ENCODE peak calls at places on chromosomes 7 and 10, in four cellular contexts. V is psoas muscle, L is SJSA1, M is adrenal gland. S is an unnamed sample. For H3K4me1, the result is how much of the 10 kb centered on the place peaks cover.

GRCh38 chr7:104951546-104951945 is 62.5 kb upstream of the KMT2E start:
- DNase-seq in V (peak), L (no peak), M (no peak), S (peak)

GRCh38 chr7:146885231-146885630 is 768.6 kb downstream of the CNTNAP2 start:
- DNase-seq in V (no peak), L (no peak), M (no peak), S (no peak)

GRCh38 chr7:8277394-8277982 is 15.5 kb upstream of the ICA1 start:
- DNase-seq in V (no peak), L (no peak), M (no peak), S (no peak)

GRCh38 chr7:148773344-148773743 is 74.6 kb downstream of the CUL1 start:
- DNase-seq in V (no peak), L (peak), M (no peak), S (no peak)

GRCh38 chr7:10930551-10930950 is 43.1 kb upstream of the PHF14 start:
- DNase-seq in V (no peak), L (no peak), M (no peak), S (no peak)

GRCh38 chr10:103958996-103959395 is 7.9 kb upstream of the SLK start:
- DNase-seq in V (no peak), L (no peak), M (no peak), S (no peak)

GRCh38 chr7:154914580-154915380 is 88.1 kb downstream of the PAXIP1 start:
- DNase-seq in V (no peak), L (no peak), M (no peak), S (no peak)

GRCh38 chr10:69994262-69994661 is 58.4 kb upstream of the MACROH2A2 start:
- DNase-seq in V (no peak), L (peak), M (peak), S (peak)

GRCh38 chr10:60549686-60550085 is 160.0 kb upstream of the ANK3 start:
- DNase-seq in V (no peak), L (no peak), M (no peak), S (no peak)

GRCh38 chr7:55556492-55556891 is 15.8 kb downstream of the VOPP1 start:
- DNase-seq in V (no peak), L (no peak), M (no peak), S (no peak)

GRCh38 chr7:12322903-12323300 is 80.8 kb downstream of the VWDE start:
- DNase-seq in V (no peak), L (no peak), M (no peak), S (no peak)

GRCh38 chr7:44793919-44794715 is 2.4 kb upstream of the PPIA start:
- DNase-seq in V (no peak), L (no peak), M (no peak), S (no peak)

GRCh38 chr7:107813524-107813923 is 10.5 kb upstream of the SLC26A3 start:
- DNase-seq in V (no peak), L (no peak), M (no peak), S (no peak)

GRCh38 chr7:114502454-114503254 is 88.0 kb downstream of the FOXP2 start:
- DNase-seq in V (no peak), L (no peak), M (no peak), S (no peak)

GRCh38 chr7:79386688-79387422 is 66.6 kb downstream of the MAGI2 start:
- DNase-seq in V (no peak), L (no peak), M (no peak), S (no peak)

GRCh38 chr7:33869176-33869575 is 36.2 kb upstream of the BMPER start:
- DNase-seq in V (no peak), L (no peak), M (no peak), S (no peak)

GRCh38 chr10:30999084-30999712 is 32.5 kb downstream of the ZNF438 start:
- DNase-seq in V (no peak), L (no peak), M (peak), S (no peak)

GRCh38 chr7:159128767-159129166 is 15.9 kb downstream of the VIPR2 start:
- DNase-seq in V (no peak), L (peak), M (no peak), S (no peak)

GRCh38 chr10:79286318-79286951 is 60.8 kb upstream of the PPIF start:
- DNase-seq in V (peak), L (no peak), M (peak), S (peak)

GRCh38 chr7:148702876-148703670 is 4.4 kb downstream of the CUL1 start:
- DNase-seq in V (no peak), L (no peak), M (no peak), S (no peak)

GRCh38 chr7:131454538-131454937 is 101.9 kb downstream of the PODXL start:
- DNase-seq in V (no peak), L (no peak), M (no peak), S (no peak)

GRCh38 chr7:108181073-108181985 is 51.2 kb upstream of the LAMB4 start:
- DNase-seq in V (no peak), L (no peak), M (no peak), S (no peak)

GRCh38 chr7:12519682-12520009 is 50.9 kb upstream of the SCIN start:
- DNase-seq in V (no peak), L (no peak), M (no peak), S (no peak)

GRCh38 chr10:75395171-75395954 is 6.2 kb downstream of the ZNF503 start:
- DNase-seq in V (peak), L (no peak), M (peak), S (peak)

GRCh38 chr10:129758591-129759021 is 205.5 kb downstream of the EBF3 start:
- DNase-seq in V (no peak), L (peak), M (no peak), S (peak)

GRCh38 chr10:79103585-79103984 is 34.8 kb downstream of the ZMIZ1 start:
- DNase-seq in V (peak), L (no peak), M (no peak), S (peak)

GRCh38 chr10:43263551-43264323 is 3.1 kb downstream of the RASGEF1A start:
- DNase-seq in V (no peak), L (peak), M (no peak), S (no peak)

GRCh38 chr10:45355494-45355893 is 18.5 kb upstream of the ALOX5 start:
- DNase-seq in V (no peak), L (no peak), M (no peak), S (no peak)

GRCh38 chr7:96354881-96355280 is 33.0 kb upstream of the SLC25A13 start:
- DNase-seq in V (no peak), L (no peak), M (no peak), S (no peak)

GRCh38 chr7:141362580-141363435 is 188.4 kb upstream of the AGK start:
- DNase-seq in V (peak), L (peak), M (peak), S (no peak)

GRCh38 chr10:118031351-118032075 is 15.2 kb downstream of the RAB11FIP2 start:
- DNase-seq in V (no peak), L (no peak), M (no peak), S (no peak)

GRCh38 chr10:108439397-108439796 is 1274.9 kb upstream of the SORCS1 start:
- DNase-seq in V (no peak), L (no peak), M (no peak), S (no peak)

GRCh38 chr10:103923502-103923901 is 5.5 kb upstream of the STN1 start:
- DNase-seq in V (no peak), L (no peak), M (no peak), S (no peak)

GRCh38 chr7:18770852-18771251 is 275.3 kb downstream of the HDAC9 start:
- DNase-seq in V (no peak), L (no peak), M (no peak), S (no peak)

GRCh38 chr7:16106869-16107268 is 314.5 kb downstream of the CRPPA start:
- DNase-seq in V (no peak), L (no peak), M (no peak), S (no peak)

GRCh38 chr7:16106300-16106699 is 315.0 kb downstream of the CRPPA start:
- DNase-seq in V (no peak), L (no peak), M (no peak), S (no peak)
- H3K4me1 ChIP-seq in V (under half), L (under half), M (under half), S (under half)

GRCh38 chr7:123594813-123595241 is 6.8 kb upstream of the ASB15 start:
- DNase-seq in V (no peak), L (no peak), M (no peak), S (no peak)
- H3K4me3 ChIP-seq in V (no peak), L (no peak), M (no peak), S (no peak)

GRCh38 chr10:80411681-80412230 is 3.4 kb downstream of the PRXL2A start:
- DNase-seq in V (no peak), L (no peak), M (no peak), S (no peak)

GRCh38 chr10:80411267-80411668 is 2.9 kb downstream of the PRXL2A start:
- DNase-seq in V (peak), L (peak), M (peak), S (peak)

GRCh38 chr10:80410578-80411145 is 2.3 kb downstream of the PRXL2A start:
- DNase-seq in V (no peak), L (no peak), M (no peak), S (no peak)

GRCh38 chr10:80409121-80409520 is 770 bp downstream of the PRXL2A start:
- DNase-seq in V (no peak), L (no peak), M (no peak), S (no peak)

GRCh38 chr10:80410122-80410521 is 1.8 kb downstream of the PRXL2A start:
- DNase-seq in V (no peak), L (no peak), M (no peak), S (peak)
- H3K4me1 ChIP-seq in V (half or more), L (half or more), M (under half), S (under half)

GRCh38 chr10:133236411-133237240 is 1.0 kb upstream of the VENTX start:
- DNase-seq in V (no peak), L (no peak), M (no peak), S (peak)
- H3K4me3 ChIP-seq in V (peak), L (no peak), M (no peak), S (peak)

GRCh38 chr10:47039558-47039905 is 128.3 kb downstream of the PTPN20 start:
- DNase-seq in V (no peak), L (no peak), M (no peak), S (no peak)
- H3K4me1 ChIP-seq in V (under half), L (under half), M (under half), S (under half)

GRCh38 chr7:151556592-151556991 is 36.9 kb upstream of the RHEB start:
- DNase-seq in V (no peak), L (peak), M (no peak), S (no peak)
- H3K4me3 ChIP-seq in V (no peak), L (no peak), M (no peak), S (no peak)

GRCh38 chr10:77393821-77394501 is 243.6 kb downstream of the KCNMA1 start:
- DNase-seq in V (no peak), L (no peak), M (no peak), S (no peak)
- H3K4me1 ChIP-seq in V (under half), L (half or more), M (under half), S (under half)